ENCODE peak calls at places on chromosomes 2 and 18, in five cellular contexts. X, T, H, E and F are unnamed samples.

GRCh38 chr2:176078440-176079284 is 5.1 kb downstream of the EVX2 start:
- DNase-seq in E (no peak), T (no peak), X (no peak), H (no peak), F (peak; percentile 50)

GRCh38 chr18:74524097-74524496 is 10.2 kb upstream of the CNDP1 start:
- DNase-seq in H (no peak), E (peak; percentile 40), T (peak; percentile 36), X (no peak), F (no peak)

GRCh38 chr18:13613591-13614317 is 112.6 kb downstream of the FAM210A start:
- DNase-seq in X (no peak), T (no peak), E (no peak), H (no peak), F (no peak)

GRCh38 chr2:19989681-19990415 is at the start of gene WDR35:
- DNase-seq in H (peak; percentile 83), X (peak; percentile 79), E (peak; percentile 89), T (peak; percentile 85), F (peak; percentile 80)

GRCh38 chr2:172704072-172704936 is 31.3 kb upstream of the RAPGEF4 start:
- DNase-seq in E (peak; percentile 4), T (peak; percentile 49), X (peak; percentile 59), H (no peak), F (peak; percentile 2)

GRCh38 chr2:38037757-38038615 is 38.0 kb downstream of the CYP1B1 start:
- DNase-seq in E (no peak), T (peak; percentile 68), H (no peak), X (peak; percentile 77), F (no peak)

GRCh38 chr2:223500690-223501089 is 101.5 kb downstream of the SCG2 start:
- DNase-seq in T (no peak), E (no peak), X (no peak), H (no peak), F (no peak)

GRCh38 chr2:85257359-85258193 is 70.2 kb downstream of the TGOLN2 start:
- DNase-seq in E (no peak), X (peak; percentile 68), T (no peak), H (no peak), F (no peak)

GRCh38 chr18:26685438-26686173 is 137.3 kb upstream of the KCTD1 start:
- DNase-seq in T (no peak), H (no peak), X (no peak), E (peak; percentile 19), F (no peak)